ENCODE peak calls at places on chromosomes 16 and 17, in ten cellular contexts. J is adrenal gland, X is tibial nerve, S is body of pancreas, C is ovary, A is esophagus squamous epithelium, I is testis, N is stomach, B is K562, H is heart left ventricle. G is an unnamed sample.

GRCh38 chr17:72863511-72864175 is 228.8 kb downstream of the SLC39A11 start:
- DNase-seq in J (no peak), X (no peak), S (no peak), C (no peak), A (no peak), I (no peak), N (no peak), B (no peak), H (no peak), G (no peak)

GRCh38 chr16:18803569-18804462 is 2.5 kb upstream of the ARL6IP1 start:
- DNase-seq in J (no peak), X (no peak), S (no peak), C (no peak), A (no peak), I (no peak), N (no peak), B (no peak), H (no peak), G (no peak)

GRCh38 chr17:49707246-49707607 is 537 bp downstream of the SLC35B1 start:
- DNase-seq in J (no peak), X (no peak), S (no peak), C (no peak), A (no peak), I (no peak), N (no peak), B (no peak), H (no peak), G (peak)

GRCh38 chr16:871562-872330 is 71.2 kb upstream of the GNG13 start:
- DNase-seq in J (no peak), X (no peak), S (no peak), C (no peak), A (no peak), I (no peak), N (no peak), B (no peak), H (peak), G (no peak)

GRCh38 chr17:82781894-82782274 is 30.0 kb downstream of the TBCD start:
- DNase-seq in J (peak), X (peak), S (peak), C (peak), A (peak), I (peak), N (peak), B (peak), H (peak), G (peak)

GRCh38 chr17:19003966-19004600 is 481 bp downstream of the FAM83G start:
- DNase-seq in J (peak), X (no peak), S (peak), C (peak), A (no peak), I (peak), N (peak), B (peak), H (no peak), G (no peak)

GRCh38 chr17:6435051-6435450 is at the start of gene AIPL1:
- DNase-seq in J (no peak), X (no peak), S (no peak), C (no peak), A (no peak), I (no peak), N (no peak), B (no peak), H (no peak), G (no peak)

GRCh38 chr16:3982216-3982615 is 101.7 kb upstream of the CREBBP start:
- DNase-seq in J (no peak), X (no peak), S (no peak), C (no peak), A (no peak), I (peak), N (no peak), B (no peak), H (no peak), G (no peak)

GRCh38 chr17:78356163-78356713 is 3.6 kb downstream of the SOCS3 start:
- DNase-seq in J (no peak), X (no peak), S (peak), C (no peak), A (no peak), I (peak), N (peak), B (no peak), H (no peak), G (peak)

GRCh38 chr16:66483689-66484452 is 56.8 kb downstream of the BEAN1 start:
- DNase-seq in J (peak), X (peak), S (peak), C (peak), A (no peak), I (peak), N (peak), B (peak), H (peak), G (peak)
- H3K27ac ChIP-seq in J (no peak), X (no peak), S (no peak), C (no peak), A (no peak), I (no peak), N (no peak), B (no peak), H (no peak), G (no peak)

DNA sequence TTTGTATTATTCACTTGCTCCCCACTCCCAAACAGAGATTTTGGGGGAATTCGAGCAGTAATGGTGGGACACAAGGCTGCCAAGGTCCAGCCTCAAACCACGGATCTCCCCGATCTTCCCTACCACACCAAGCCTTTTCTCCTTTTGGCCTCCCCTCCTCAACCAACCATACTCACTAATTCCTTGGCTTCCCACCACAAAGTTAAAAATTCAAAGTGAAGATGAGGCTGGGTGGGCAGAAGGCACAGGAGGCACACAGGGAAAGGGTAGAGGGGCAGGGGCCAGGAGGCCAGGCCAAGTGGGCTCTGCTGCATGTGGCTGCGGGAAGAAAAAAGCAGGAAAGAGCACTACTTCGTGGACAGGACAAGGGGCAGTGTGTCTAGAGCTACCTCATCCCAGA is 15.2 kb downstream of the HOXB4 start:
- DNase-seq in J (no peak), X (no peak), S (no peak), C (no peak), A (no peak), I (no peak), N (no peak), B (no peak), H (no peak), G (no peak)
- H3K4me3 ChIP-seq in J (no peak), X (no peak), S (no peak), C (no peak), A (no peak), I (no peak), N (peak), B (no peak), H (no peak), G (peak)

DNA sequence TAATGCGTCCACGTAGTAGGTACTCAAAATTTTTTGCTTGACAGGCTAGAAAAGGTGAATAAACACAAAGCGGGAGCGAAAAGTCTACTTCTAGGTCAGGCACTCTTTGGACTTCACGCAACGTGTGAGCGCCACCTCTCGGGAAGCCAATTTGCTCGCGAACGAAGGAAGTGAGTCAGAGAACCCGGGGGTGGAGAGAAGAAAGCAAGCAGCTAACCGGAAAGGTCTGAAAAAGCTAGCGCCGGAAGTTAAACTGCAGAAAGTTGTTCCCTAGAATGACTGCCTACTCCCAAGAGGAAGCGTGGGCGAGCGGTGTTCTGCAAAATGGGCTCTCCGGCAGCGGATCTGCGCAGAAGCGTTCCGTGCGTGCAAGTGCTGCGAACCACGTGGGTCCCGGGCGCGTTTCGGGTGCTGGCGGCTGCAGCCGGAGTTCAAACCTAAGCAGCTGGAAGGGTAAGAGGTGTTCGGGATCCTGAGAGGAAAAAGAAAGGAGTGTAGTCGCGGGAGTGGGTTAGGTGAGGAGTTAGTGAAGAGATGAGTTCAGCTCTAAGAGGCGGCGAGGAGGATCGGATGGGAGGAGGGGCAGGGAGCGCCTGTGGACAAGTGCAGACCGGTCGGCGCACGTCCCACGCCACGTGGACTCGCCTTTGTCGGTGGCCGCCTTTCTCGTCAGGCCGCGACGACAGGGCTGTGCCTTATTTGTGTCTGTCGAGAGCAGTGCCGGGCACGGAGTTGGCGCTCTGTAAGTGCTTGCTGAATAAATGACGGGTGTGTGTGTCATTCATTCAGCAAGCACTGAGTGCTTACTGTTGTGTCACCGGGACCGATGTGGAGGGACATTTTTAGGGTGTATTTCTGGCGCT is at the start of gene NME1:
- DNase-seq in J (peak), X (peak), S (peak), C (peak), A (peak), I (peak), N (peak), B (peak), H (peak), G (peak)
- TF ChIP-seq POLR2A in J (no peak), X (peak), S (peak), C (peak), A (no peak), I (no peak), N (no peak), B (peak), H (peak), G (no peak)

GRCh38 chr16:49023095-49023494 is 258.5 kb downstream of the CBLN1 start:
- DNase-seq in J (no peak), X (no peak), S (peak), C (peak), A (no peak), I (no peak), N (no peak), B (no peak), H (no peak), G (no peak)
- H3K27ac ChIP-seq in J (no peak), X (no peak), S (no peak), C (no peak), A (no peak), I (no peak), N (no peak), B (no peak), H (no peak), G (no peak)

DNA sequence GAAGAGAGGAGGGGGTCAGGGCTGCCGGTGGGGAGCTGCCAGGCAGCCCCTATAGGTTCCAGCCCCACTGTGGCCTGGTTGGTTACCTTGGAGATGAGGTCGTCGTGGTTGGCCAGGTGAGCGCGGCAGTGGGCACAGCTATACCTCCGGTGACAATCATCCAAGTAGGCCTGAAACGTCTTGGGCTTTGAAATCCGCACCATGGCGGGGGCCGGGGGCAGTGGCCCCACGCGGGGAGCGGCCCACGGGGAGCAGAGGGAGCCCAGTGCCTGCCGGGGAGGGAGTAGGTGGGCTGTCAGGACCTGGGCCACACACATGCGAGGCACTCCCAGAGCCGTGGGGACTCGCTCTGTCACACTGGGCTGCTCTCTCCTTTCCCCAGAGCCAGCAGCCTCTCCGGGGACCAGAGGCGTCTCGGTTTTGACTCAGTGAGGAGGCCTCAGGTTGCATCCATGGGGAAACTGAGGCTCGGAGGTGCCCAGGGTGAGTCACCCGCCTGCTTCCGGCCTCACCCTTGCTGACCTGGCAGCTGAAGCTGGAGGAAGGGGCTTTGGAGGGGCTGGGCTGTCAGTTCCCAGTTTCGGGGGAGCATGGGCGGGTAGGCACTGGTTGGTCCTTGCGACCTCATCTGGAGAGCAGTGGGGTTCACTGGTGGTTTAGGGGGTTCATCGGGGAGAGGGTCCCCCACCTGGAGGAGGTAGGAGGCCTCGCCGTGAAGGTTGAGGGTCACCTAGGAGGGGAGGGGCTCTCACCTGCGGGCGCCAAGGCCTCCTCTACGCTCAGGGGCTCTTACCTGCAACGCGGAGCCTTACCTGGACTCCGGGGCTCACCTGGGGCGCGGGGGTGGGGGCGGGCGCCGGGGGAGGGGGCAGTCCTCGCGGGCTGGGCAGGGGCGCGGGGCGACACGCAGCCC is 591 bp downstream of the YPEL3 start:
- DNase-seq in J (no peak), X (no peak), S (peak), C (peak), A (no peak), I (no peak), N (no peak), B (no peak), H (peak), G (peak)
- H3K4me3 ChIP-seq in J (peak), X (peak), S (peak), C (peak), A (peak), I (peak), N (peak), B (peak), H (peak), G (peak)

GRCh38 chr17:41390411-41390938 is 6.9 kb downstream of the KRT31 start:
- DNase-seq in J (no peak), X (no peak), S (no peak), C (no peak), A (no peak), I (no peak), N (no peak), B (no peak), H (no peak), G (no peak)
- TF ChIP-seq POLR2A in J (no peak), X (no peak), S (no peak), C (no peak), A (no peak), I (no peak), N (no peak), B (no peak), H (no peak), G (no peak)

GRCh38 chr16:20762404-20763123 is 1.2 kb upstream of the ACSM3 start:
- DNase-seq in J (no peak), X (no peak), S (no peak), C (no peak), A (no peak), I (no peak), N (no peak), B (no peak), H (no peak), G (no peak)
- H3K27ac ChIP-seq in J (no peak), X (no peak), S (peak), C (no peak), A (no peak), I (no peak), N (peak), B (peak), H (no peak), G (peak)